ENCODE peak calls at places on chromosomes 5 and 9, in five cellular contexts. T is HFF-Myc, S is mammary epithelial cell, G is glutamatergic neuron, E is B cell. U is an unnamed sample.
A peak's percentile ranks its signal among the peaks of the same experiment; 100 is the strongest.

GRCh38 chr9:5500441-5501235 is 9.7 kb upstream of the PDCD1LG2 start:
- DNase-seq in T (no peak), E (no peak), S (peak; percentile 20), G (no peak), U (no peak)

GRCh38 chr9:111704503-111704902 is 43.1 kb downstream of the GNG10 start:
- DNase-seq in T (no peak), G (no peak), E (no peak), S (no peak), U (no peak)

GRCh38 chr5:157602505-157602904 is 26.9 kb upstream of the ADAM19 start:
- DNase-seq in S (peak; percentile 79), T (no peak), E (peak; percentile 71), G (no peak), U (no peak)

GRCh38 chr5:115946655-115947054 is 15.6 kb upstream of the LVRN start:
- DNase-seq in S (peak; percentile 25), T (no peak), G (no peak), E (no peak), U (no peak)

GRCh38 chr5:103621548-103621930 is 59.0 kb upstream of the NUDT12 start:
- DNase-seq in E (no peak), S (no peak), G (no peak), T (no peak), U (no peak)

GRCh38 chr9:111965566-111966019 is 69.0 kb downstream of the UGCG start:
- DNase-seq in G (no peak), S (peak; percentile 99), E (no peak), T (no peak), U (peak; percentile 59)

GRCh38 chr9:126885089-126885753 is 24.8 kb downstream of the ZBTB34 start:
- DNase-seq in E (no peak), S (no peak), G (no peak), T (no peak), U (no peak)

GRCh38 chr5:160289721-160290120 is 22.6 kb downstream of the CCNJL start:
- DNase-seq in S (peak; percentile 77), G (no peak), E (no peak), T (no peak), U (no peak)

GRCh38 chr5:39775058-39775457 is 350.3 kb upstream of the DAB2 start:
- DNase-seq in S (no peak), T (no peak), E (no peak), G (no peak), U (no peak)

GRCh38 chr5:175321927-175322532 is 122.0 kb downstream of the DRD1 start:
- DNase-seq in G (no peak), S (peak; percentile 2), E (peak; percentile 11), T (peak; percentile 1), U (peak; percentile 28)

GRCh38 chr9:10226996-10227395 is 385.8 kb downstream of the PTPRD start:
- DNase-seq in T (no peak), S (no peak), G (no peak), E (no peak), U (no peak)

GRCh38 chr5:142320851-142321560 is 3.8 kb downstream of the SPRY4 start:
- DNase-seq in T (no peak), G (peak; percentile 55), S (no peak), E (no peak), U (no peak)

GRCh38 chr5:177444106-177445051 is 2.2 kb upstream of the PRR7 start:
- DNase-seq in G (no peak), S (no peak), E (peak; percentile 53), T (no peak), U (no peak)

GRCh38 chr9:15401266-15401665 is 21.4 kb upstream of the SNAPC3 start:
- DNase-seq in T (no peak), E (no peak), S (no peak), G (no peak), U (no peak)

GRCh38 chr9:15400281-15400941 is 22.3 kb upstream of the SNAPC3 start:
- DNase-seq in G (no peak), E (no peak), S (no peak), T (no peak), U (no peak)

GRCh38 chr9:15404171-15404570 is 18.5 kb upstream of the SNAPC3 start:
- DNase-seq in T (no peak), E (no peak), G (no peak), S (no peak), U (no peak)

DNA sequence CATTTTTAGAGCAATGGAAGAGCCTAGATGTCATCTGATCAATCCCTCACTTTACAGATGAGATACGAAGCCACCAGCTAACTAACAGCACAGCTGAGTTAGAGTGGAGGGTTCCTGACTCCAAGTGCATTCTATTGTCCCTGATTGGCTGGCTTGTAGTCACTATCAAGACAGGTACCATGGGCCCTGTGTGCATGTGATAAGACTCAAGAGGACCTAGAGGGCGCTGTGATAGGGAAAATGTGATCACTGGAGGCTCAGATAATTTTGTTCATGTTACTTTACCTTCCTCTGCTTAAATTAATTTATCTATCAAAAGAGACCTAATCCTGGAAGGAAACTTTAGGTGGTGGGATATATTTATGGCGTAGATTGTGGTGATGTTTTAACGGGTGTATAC is 19.5 kb upstream of the SNAPC3 start:
- DNase-seq in S (no peak), T (no peak), E (peak; percentile 6), G (no peak), U (peak; percentile 38)
- TF ChIP-seq CTCF in S (peak; percentile 37), T (peak; percentile 45), E (peak; percentile 30), G (no peak), U (peak; percentile 37)

GRCh38 chr9:121985792-121986494 is 107.2 kb downstream of the TTLL11 start:
- DNase-seq in E (no peak), S (no peak), G (no peak), T (no peak), U (no peak)
- TF ChIP-seq CTCF in E (no peak), S (no peak), G (no peak), T (no peak), U (no peak)

DNA sequence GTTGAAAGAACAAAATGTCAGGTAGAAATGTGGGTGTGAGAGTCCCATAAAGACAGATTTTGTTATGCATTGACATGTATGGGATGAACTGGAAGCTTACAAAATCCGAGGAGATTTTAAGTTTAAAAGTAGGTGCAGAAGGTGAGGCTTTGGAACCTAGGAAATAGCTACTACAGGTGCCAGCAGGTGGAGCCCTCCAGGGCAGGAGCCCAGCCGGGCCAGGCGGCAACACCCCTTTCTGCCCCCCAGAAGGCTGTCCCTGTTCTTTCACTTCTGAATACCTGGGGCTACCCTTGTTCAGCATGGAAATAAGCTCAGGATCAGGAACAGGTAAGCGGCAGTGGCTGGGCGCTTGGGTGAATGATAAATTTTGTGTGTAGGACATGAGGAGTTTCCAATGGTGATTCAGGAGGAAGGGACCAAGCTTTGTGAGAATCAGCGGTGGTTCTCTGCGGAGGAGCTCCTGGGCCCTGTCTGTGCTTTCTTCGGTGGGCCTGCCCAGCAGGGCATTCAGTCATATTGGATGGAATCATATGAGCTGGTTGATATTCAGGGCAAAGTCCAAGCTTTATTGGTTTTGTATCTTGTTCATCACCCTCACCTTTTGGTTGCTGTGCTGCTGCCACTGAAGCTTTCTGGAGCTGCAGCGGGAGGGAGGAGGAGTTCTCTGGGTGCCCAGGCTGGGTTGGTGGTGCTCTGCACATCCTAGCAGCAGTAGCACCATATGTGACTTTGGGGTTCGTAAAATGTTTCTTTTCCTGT is 12.3 kb downstream of the PCBD2 start:
- DNase-seq in S (no peak), G (no peak), T (no peak), E (peak; percentile 32), U (no peak)
- TF ChIP-seq CTCF in S (peak; percentile 26), G (no peak), T (peak; percentile 10), E (no peak), U (peak; percentile 47)

GRCh38 chr9:131530546-131530929 is 525 bp downstream of the UCK1 start:
- DNase-seq in G (peak; percentile 57), E (peak; percentile 38), T (no peak), S (peak; percentile 37), U (peak; percentile 70)
- TF ChIP-seq CTCF in G (no peak), E (peak; percentile 11), T (peak; percentile 11), S (no peak), U (no peak)